ENCODE peak calls at places on chromosome 22, in eight cellular contexts. W is BE2C, L is Calu3, R is AG09309, G is psoas muscle, D is left lung, X is fibroblast of the aortic adventitia, J is HFF-Myc. V is an unnamed sample.

GRCh38 chr22:49737101-49737551 is 90.5 kb downstream of the BRD1 start:
- DNase-seq in W (no peak), X (no peak), L (no peak), D (peak), G (no peak), R (no peak), J (no peak), V (no peak)

GRCh38 chr22:24996420-24996952 is 44.0 kb downstream of the KIAA1671 start:
- DNase-seq in G (no peak), D (no peak), W (peak), R (no peak), X (peak), L (peak), J (no peak), V (peak)

GRCh38 chr22:27125539-27125938 is 468.2 kb downstream of the MIAT start:
- DNase-seq in X (no peak), L (no peak), D (no peak), R (no peak), G (no peak), J (no peak), W (no peak), V (no peak)

GRCh38 chr22:19855504-19856409 is 1.1 kb upstream of the GNB1L start:
- DNase-seq in L (peak), R (no peak), X (peak), J (no peak), G (peak), W (peak), D (no peak), V (peak)

GRCh38 chr22:27636716-27637503 is 164.6 kb downstream of the MN1 start:
- DNase-seq in G (peak), R (no peak), X (no peak), W (no peak), J (no peak), L (no peak), D (no peak), V (no peak)

GRCh38 chr22:36280379-36280778 is 27.4 kb downstream of the APOL1 start:
- DNase-seq in J (no peak), G (no peak), R (no peak), X (no peak), L (no peak), W (no peak), D (peak), V (no peak)

GRCh38 chr22:48615171-48616008 is 1212.3 kb downstream of the BRD1 start:
- DNase-seq in W (no peak), G (no peak), L (no peak), R (no peak), X (no peak), J (no peak), D (peak), V (no peak)

GRCh38 chr22:20226760-20227350 is 41.3 kb downstream of the RTN4R start:
- DNase-seq in G (no peak), X (no peak), R (no peak), J (no peak), D (no peak), W (no peak), L (no peak), V (no peak)

GRCh38 chr22:49657275-49657973 is 170.2 kb downstream of the BRD1 start:
- DNase-seq in R (no peak), L (no peak), D (peak), G (peak), J (no peak), X (no peak), W (no peak), V (no peak)

GRCh38 chr22:27844656-27845602 is 43.4 kb upstream of the MN1 start:
- DNase-seq in W (no peak), D (no peak), L (no peak), X (no peak), J (no peak), G (no peak), R (no peak), V (no peak)

GRCh38 chr22:29427176-29427760 is 11.1 kb upstream of the RFPL1 start:
- DNase-seq in D (no peak), W (no peak), J (no peak), R (no peak), G (no peak), L (no peak), X (no peak), V (no peak)

GRCh38 chr22:24727218-24727851 is 47.2 kb downstream of the PIWIL3 start:
- DNase-seq in G (no peak), X (peak), L (peak), R (no peak), J (peak), W (peak), D (no peak), V (no peak)

GRCh38 chr22:17492247-17492646 is 71.1 kb upstream of the SLC25A18 start:
- DNase-seq in G (no peak), L (no peak), J (no peak), R (no peak), W (no peak), X (no peak), D (no peak), V (no peak)

GRCh38 chr22:44037519-44038370 is 13.6 kb downstream of the PARVB start:
- DNase-seq in G (peak), W (no peak), L (no peak), D (peak), X (peak), R (peak), J (peak), V (no peak)

GRCh38 chr22:20246368-20247009 is 21.6 kb downstream of the RTN4R start:
- DNase-seq in L (no peak), J (no peak), D (no peak), W (peak), X (no peak), G (no peak), R (no peak), V (peak)

GRCh38 chr22:36406139-36406538 is 18.4 kb upstream of the MYH9 start:
- DNase-seq in W (no peak), D (no peak), X (no peak), R (no peak), L (no peak), G (no peak), J (no peak), V (no peak)

GRCh38 chr22:27615408-27615807 is 186.1 kb downstream of the MN1 start:
- DNase-seq in J (no peak), L (no peak), X (no peak), W (no peak), G (no peak), D (no peak), R (no peak), V (no peak)

GRCh38 chr22:49769691-49770315 is 57.9 kb downstream of the BRD1 start:
- DNase-seq in G (peak), D (peak), W (peak), X (no peak), R (no peak), L (no peak), J (no peak), V (no peak)

GRCh38 chr22:47615051-47615450 is 852.6 kb downstream of the TBC1D22A start:
- DNase-seq in R (no peak), W (no peak), D (no peak), J (no peak), L (no peak), G (no peak), X (no peak), V (no peak)

GRCh38 chr22:33894515-33894914 is 25.8 kb downstream of the LARGE1 start:
- DNase-seq in R (no peak), W (no peak), J (no peak), D (no peak), X (no peak), L (no peak), G (no peak), V (no peak)

GRCh38 chr22:44669725-44670027 is 32.3 kb upstream of the PRR5 start:
- DNase-seq in D (peak), W (no peak), G (peak), R (no peak), L (no peak), X (no peak), J (no peak), V (no peak)

GRCh38 chr22:26642465-26643367 is 14.7 kb upstream of the MIAT start:
- DNase-seq in G (no peak), R (no peak), J (no peak), X (no peak), D (no peak), W (no peak), L (no peak), V (no peak)

GRCh38 chr22:45248832-45249561 is 8.3 kb upstream of the KIAA0930 start:
- DNase-seq in R (no peak), J (no peak), G (no peak), X (no peak), W (no peak), D (no peak), L (no peak), V (no peak)

GRCh38 chr22:48906177-48906835 is 921.4 kb downstream of the BRD1 start:
- DNase-seq in X (no peak), L (no peak), W (no peak), D (no peak), R (no peak), J (no peak), G (no peak), V (no peak)

GRCh38 chr22:28547132-28547842 is 132.4 kb downstream of the TTC28 start:
- DNase-seq in G (no peak), J (no peak), L (no peak), R (peak), W (no peak), D (no peak), X (peak), V (no peak)

GRCh38 chr22:36506637-36507517 is at the start of gene FOXRED2:
- DNase-seq in J (no peak), X (peak), R (no peak), D (peak), W (peak), G (peak), L (peak), V (peak)

GRCh38 chr22:46031965-46032851 is 55.2 kb upstream of the WNT7B start:
- DNase-seq in L (no peak), J (no peak), W (no peak), D (no peak), X (no peak), R (no peak), G (no peak), V (no peak)

GRCh38 chr22:46746192-46746591 is 8.1 kb upstream of the CERK start:
- DNase-seq in X (no peak), R (no peak), G (no peak), L (no peak), W (no peak), D (peak), J (no peak), V (no peak)

GRCh38 chr22:20247010-20247505 is 21.1 kb downstream of the RTN4R start:
- DNase-seq in D (no peak), W (peak), X (no peak), R (no peak), L (no peak), J (no peak), G (no peak), V (no peak)

GRCh38 chr22:18078329-18079041 is 695 bp downstream of the PEX26 start:
- DNase-seq in D (peak), G (peak), W (peak), J (no peak), R (no peak), X (peak), L (peak), V (peak)

GRCh38 chr22:37636186-37636948 is 3.1 kb upstream of the SH3BP1 start:
- DNase-seq in R (no peak), D (no peak), G (no peak), X (peak), J (peak), W (no peak), L (no peak), V (no peak)
- TF ChIP-seq CTCF in R (peak), D (peak), G (no peak), X (peak), J (peak), W (peak), L (no peak), V (no peak)

GRCh38 chr22:22703715-22704114 is 59.3 kb downstream of the GGTLC2 start:
- DNase-seq in L (no peak), W (no peak), X (no peak), R (no peak), G (no peak), D (no peak), J (no peak), V (no peak)

GRCh38 chr22:22700631-22701030 is 56.2 kb downstream of the GGTLC2 start:
- DNase-seq in J (no peak), W (no peak), R (no peak), G (no peak), L (no peak), D (no peak), X (no peak), V (no peak)

GRCh38 chr22:22702874-22703570 is 58.6 kb downstream of the GGTLC2 start:
- DNase-seq in D (no peak), L (no peak), G (no peak), W (no peak), R (no peak), X (no peak), J (no peak), V (no peak)

GRCh38 chr22:22704156-22704946 is 59.9 kb downstream of the GGTLC2 start:
- DNase-seq in G (no peak), R (no peak), L (no peak), W (no peak), D (no peak), J (no peak), X (no peak), V (no peak)

DNA sequence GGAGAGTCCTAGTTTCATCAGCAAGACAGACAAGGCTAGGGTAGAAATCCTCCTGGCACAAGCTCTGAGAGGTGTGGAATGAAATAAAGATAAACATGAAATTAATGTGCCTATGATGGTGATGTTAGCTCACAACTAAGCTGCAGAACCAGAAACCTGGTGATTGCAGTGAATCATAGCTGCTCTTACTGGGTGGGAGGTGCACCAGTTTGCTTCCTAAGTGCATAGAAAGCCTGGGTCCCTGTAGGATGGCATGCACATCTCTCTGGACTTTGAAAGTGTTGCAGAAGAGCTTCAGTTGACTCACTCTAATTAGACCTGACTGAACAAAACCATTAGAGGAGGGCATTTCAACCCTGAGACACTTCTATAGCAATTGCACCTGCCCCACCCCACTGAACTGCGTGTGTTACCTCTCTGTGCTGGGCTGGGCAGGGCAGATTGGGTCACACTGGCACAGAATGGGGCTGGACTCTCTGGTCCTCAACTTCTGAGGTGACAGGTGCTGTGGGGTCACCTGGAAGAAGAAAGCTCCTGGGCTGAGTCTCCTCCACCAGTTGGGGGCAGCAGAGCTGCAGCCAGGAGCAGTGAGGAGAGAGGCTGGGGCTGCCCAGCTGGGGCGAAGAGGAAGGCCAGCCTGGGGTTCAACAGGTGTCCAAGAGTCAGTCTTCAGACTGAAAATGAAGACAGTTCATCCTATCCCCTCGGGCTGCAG is 57.9 kb downstream of the GGTLC2 start:
- DNase-seq in D (no peak), J (no peak), X (no peak), G (no peak), L (peak), R (no peak), W (no peak), V (no peak)
- TF ChIP-seq CTCF in D (no peak), J (peak), X (peak), G (no peak), L (peak), R (no peak), W (peak), V (no peak)

DNA sequence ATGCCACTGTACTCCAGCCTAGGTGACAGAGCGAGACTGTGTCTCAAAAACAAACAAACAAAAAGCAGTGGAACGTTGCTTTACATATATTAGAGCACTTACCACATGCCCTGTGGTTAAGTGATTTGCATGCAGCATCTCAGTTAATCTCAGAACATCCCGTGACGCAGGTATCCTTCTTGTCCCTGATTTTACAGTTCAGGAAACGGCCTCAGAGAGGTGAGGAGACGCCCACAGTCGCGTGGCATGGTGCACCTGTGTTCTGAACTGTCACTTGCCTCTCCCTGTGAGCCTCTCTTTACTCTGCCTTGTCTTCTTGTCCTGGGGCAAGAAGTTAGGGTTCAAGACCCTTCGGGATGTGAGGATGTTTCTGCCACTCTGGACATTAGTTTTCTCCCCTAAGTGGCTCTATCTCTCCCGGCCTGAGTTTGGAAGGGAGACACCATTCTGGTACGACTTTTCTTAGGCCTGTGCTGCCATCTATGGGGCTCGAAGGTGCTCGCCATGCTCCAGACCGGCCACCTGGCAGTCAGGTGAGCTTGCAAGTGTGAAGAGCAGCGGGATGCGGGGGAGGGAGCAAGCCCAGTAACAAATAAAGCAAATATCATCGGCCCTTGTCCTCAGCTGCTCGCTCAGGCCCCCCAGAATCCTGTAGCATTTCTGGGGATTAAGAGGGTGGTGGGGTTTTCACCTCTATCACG is 25.6 kb downstream of the YWHAH start:
- DNase-seq in R (no peak), L (peak), W (peak), D (peak), G (peak), J (no peak), X (peak), V (peak)
- TF ChIP-seq CTCF in R (peak), L (no peak), W (peak), D (no peak), G (peak), J (peak), X (peak), V (no peak)

GRCh38 chr22:41532908-41533825 is 11.1 kb downstream of the POLR3H start:
- DNase-seq in X (peak), W (peak), R (no peak), G (peak), D (peak), L (peak), J (no peak), V (peak)

GRCh38 chr22:41531736-41532477 is 12.4 kb downstream of the POLR3H start:
- DNase-seq in G (no peak), W (no peak), L (no peak), D (no peak), R (no peak), J (no peak), X (no peak), V (peak)

GRCh38 chr22:41537203-41537602 is 7.1 kb downstream of the POLR3H start:
- DNase-seq in L (no peak), R (no peak), W (no peak), J (no peak), G (no peak), X (no peak), D (no peak), V (no peak)

GRCh38 chr22:41534219-41534618 is 10.1 kb downstream of the POLR3H start:
- DNase-seq in D (no peak), J (no peak), G (no peak), X (no peak), L (no peak), W (no peak), R (no peak), V (no peak)

GRCh38 chr22:41535244-41535643 is 9.0 kb downstream of the POLR3H start:
- DNase-seq in G (no peak), R (no peak), J (no peak), X (no peak), W (peak), D (no peak), L (no peak), V (peak)
- TF ChIP-seq CTCF in G (no peak), R (peak), J (peak), X (peak), W (peak), D (no peak), L (no peak), V (no peak)

GRCh38 chr22:23250424-23251363 is 70.4 kb downstream of the BCR start:
- DNase-seq in J (no peak), R (no peak), D (no peak), G (peak), X (no peak), W (no peak), L (no peak), V (no peak)
- TF ChIP-seq CTCF in J (no peak), R (no peak), D (no peak), G (no peak), X (no peak), W (no peak), L (no peak), V (no peak)

V was measured in glutamatergic neuron.